ENCODE peak calls at places on chromosome 7, in eight cellular contexts. V is glutamatergic neuron, J is left lung, A is astrocyte, S is fibroblast of lung, T is neural progenitor cell, W is brain microvascular endothelial cell, R is body of pancreas. Z is an unnamed sample.

GRCh38 chr7:99606531-99606930 is 8.5 kb downstream of the TMEM225B start:
- DNase-seq in V (no peak), J (no peak), A (no peak), S (no peak), T (no peak), W (no peak), R (no peak), Z (no peak)

GRCh38 chr7:86913709-86914108 is 145.7 kb downstream of the ELAPOR2 start:
- DNase-seq in V (no peak), J (no peak), A (peak; percentile 53), S (no peak), T (no peak), W (no peak), R (no peak), Z (no peak)

GRCh38 chr7:121026159-121026558 is 37.6 kb downstream of the CPED1 start:
- DNase-seq in V (no peak), J (no peak), A (no peak), S (no peak), T (no peak), W (no peak), R (no peak), Z (no peak)

GRCh38 chr7:22001345-22002004 is 55.8 kb upstream of the CDCA7L start:
- DNase-seq in V (no peak), J (no peak), A (peak; percentile 80), S (peak; percentile 71), T (peak; percentile 51), W (peak; percentile 67), R (no peak), Z (no peak)

GRCh38 chr7:85890244-85890811 is 703.5 kb upstream of the SEMA3D start:
- DNase-seq in V (no peak), J (no peak), A (peak; percentile 9), S (peak; percentile 46), T (peak; percentile 49), W (no peak), R (no peak), Z (no peak)

GRCh38 chr7:113119429-113119828 is 1.1 kb upstream of the SMIM30 start:
- DNase-seq in V (no peak), J (no peak), A (no peak), S (no peak), T (no peak), W (no peak), R (no peak), Z (no peak)

GRCh38 chr7:158266426-158266816 is 321.2 kb downstream of the PTPRN2 start:
- DNase-seq in V (peak; percentile 8), J (peak; percentile 64), A (no peak), S (no peak), T (no peak), W (no peak), R (no peak), Z (no peak)

GRCh38 chr7:92838934-92839333 is 2.6 kb upstream of the CDK6 start:
- DNase-seq in V (no peak), J (no peak), A (no peak), S (no peak), T (no peak), W (no peak), R (no peak), Z (no peak)

GRCh38 chr7:45174966-45175765 is 17.6 kb downstream of the RAMP3 start:
- DNase-seq in V (no peak), J (no peak), A (no peak), S (no peak), T (no peak), W (no peak), R (peak; percentile 2), Z (no peak)

GRCh38 chr7:45176091-45176490 is 18.5 kb downstream of the RAMP3 start:
- DNase-seq in V (no peak), J (no peak), A (no peak), S (no peak), T (no peak), W (no peak), R (no peak), Z (no peak)

GRCh38 chr7:45171946-45172345 is 14.4 kb downstream of the RAMP3 start:
- DNase-seq in V (no peak), J (no peak), A (no peak), S (no peak), T (no peak), W (no peak), R (peak; percentile 2), Z (no peak)

GRCh38 chr7:45174328-45174610 is 16.7 kb downstream of the RAMP3 start:
- DNase-seq in V (no peak), J (no peak), A (no peak), S (no peak), T (no peak), W (no peak), R (peak; percentile 5), Z (no peak)

DNA sequence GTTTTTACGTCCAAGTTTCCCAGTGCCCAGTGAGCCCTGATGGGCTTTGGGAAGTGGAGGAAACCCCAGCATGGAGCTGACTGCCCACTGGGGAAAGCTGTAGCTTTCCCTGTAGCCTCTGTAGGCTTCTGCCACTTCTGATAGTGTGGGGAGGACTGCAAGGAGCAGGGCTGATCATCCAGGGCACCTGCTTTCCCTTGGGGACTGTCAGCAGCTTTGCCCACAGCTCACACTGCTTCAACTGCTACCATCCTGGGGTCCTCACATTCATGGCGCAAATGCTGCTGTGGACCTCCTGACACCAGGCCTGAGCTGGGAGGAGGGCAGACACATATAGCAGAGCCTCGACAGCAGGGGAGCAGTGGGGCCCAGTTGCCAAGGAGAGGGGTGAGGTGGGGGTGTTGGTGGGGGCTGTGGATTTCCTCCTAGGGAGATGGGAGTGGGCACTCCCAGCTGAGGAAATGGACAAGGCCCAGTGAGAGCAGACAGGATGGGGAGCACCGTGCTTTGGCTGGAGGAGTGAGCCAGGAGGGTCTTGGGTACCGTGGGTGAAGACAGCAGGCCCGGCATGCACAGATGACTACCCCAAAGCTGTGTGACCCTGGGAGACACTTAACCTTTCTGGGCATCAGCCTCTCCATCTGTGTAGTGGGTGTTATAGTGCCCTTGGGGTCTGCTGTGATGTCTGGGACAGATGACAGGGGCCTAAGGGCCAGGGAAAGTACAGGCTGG is 16.2 kb downstream of the RAMP3 start:
- DNase-seq in V (no peak), J (no peak), A (no peak), S (no peak), T (no peak), W (no peak), R (peak; percentile 6), Z (no peak)
- TF ChIP-seq CTCF in V (no peak), J (no peak), A (no peak), S (no peak), T (no peak), W (no peak), R (no peak), Z (no peak)

GRCh38 chr7:28807396-28807994 is 150.6 kb downstream of the TRIL start:
- DNase-seq in V (no peak), J (no peak), A (peak; percentile 59), S (no peak), T (no peak), W (peak; percentile 31), R (no peak), Z (no peak)

GRCh38 chr7:28811003-28811402 is 147.1 kb downstream of the TRIL start:
- DNase-seq in V (no peak), J (no peak), A (peak; percentile 14), S (no peak), T (no peak), W (no peak), R (no peak), Z (no peak)

GRCh38 chr7:28806841-28807240 is 151.3 kb downstream of the TRIL start:
- DNase-seq in V (no peak), J (no peak), A (peak; percentile 90), S (peak; percentile 28), T (no peak), W (no peak), R (no peak), Z (no peak)

GRCh38 chr7:28811990-28812389 is 146.1 kb downstream of the TRIL start:
- DNase-seq in V (no peak), J (no peak), A (no peak), S (peak; percentile 62), T (no peak), W (no peak), R (no peak), Z (no peak)

DNA sequence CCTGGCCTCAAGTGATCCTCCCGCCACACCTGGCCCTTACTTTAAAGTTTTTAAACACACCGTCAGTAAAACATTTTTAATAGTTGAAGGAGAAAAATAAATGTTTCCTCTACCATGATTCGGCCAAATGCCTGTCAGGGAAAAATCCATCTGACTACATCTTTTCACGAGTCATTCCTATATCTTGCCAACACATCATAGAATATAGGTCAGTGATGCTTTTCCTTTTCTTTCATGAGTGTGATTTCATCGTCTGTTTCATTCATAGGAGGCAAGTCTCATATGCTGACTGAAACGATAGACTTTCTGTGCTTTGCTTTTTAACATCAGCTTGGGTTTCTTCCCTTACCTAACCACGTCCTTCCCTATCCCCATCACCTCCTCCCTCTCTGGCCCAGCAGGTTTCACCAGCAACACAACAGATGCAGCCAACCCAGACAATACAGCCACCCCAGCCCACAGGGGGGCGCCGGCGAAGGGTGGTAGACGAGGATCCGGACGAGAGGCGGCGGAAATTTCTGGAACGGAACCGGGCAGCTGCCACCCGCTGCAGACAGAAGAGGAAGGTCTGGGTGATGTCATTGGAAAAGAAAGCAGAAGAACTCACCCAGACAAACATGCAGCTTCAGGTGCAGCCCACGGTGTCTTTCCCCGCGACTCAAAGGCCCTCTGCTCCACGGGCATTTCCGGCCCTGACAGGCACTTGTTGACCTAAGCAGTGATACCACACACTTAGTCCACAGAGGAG is 149.2 kb downstream of the TRIL start:
- DNase-seq in V (peak; percentile 19), J (no peak), A (peak; percentile 27), S (peak; percentile 20), T (no peak), W (no peak), R (no peak), Z (no peak)
- TF ChIP-seq CTCF in V (no peak), J (no peak), A (no peak), S (no peak), T (peak; percentile 6), W (peak; percentile 33), R (no peak), Z (no peak)

GRCh38 chr7:30997316-30997715 is 33.6 kb downstream of the GHRHR start:
- DNase-seq in V (no peak), J (no peak), A (peak; percentile 58), S (no peak), T (no peak), W (peak; percentile 27), R (no peak), Z (no peak)

GRCh38 chr7:30996261-30996660 is 32.5 kb downstream of the GHRHR start:
- DNase-seq in V (no peak), J (no peak), A (no peak), S (no peak), T (no peak), W (no peak), R (no peak), Z (no peak)

GRCh38 chr7:30996883-30997282 is 33.1 kb downstream of the GHRHR start:
- DNase-seq in V (no peak), J (no peak), A (no peak), S (no peak), T (no peak), W (no peak), R (no peak), Z (no peak)

GRCh38 chr7:31000161-31000693 is 36.5 kb downstream of the GHRHR start:
- DNase-seq in V (no peak), J (peak; percentile 43), A (no peak), S (no peak), T (no peak), W (no peak), R (no peak), Z (no peak)

GRCh38 chr7:30998180-30998579 is 34.4 kb downstream of the GHRHR start:
- DNase-seq in V (no peak), J (peak; percentile 51), A (no peak), S (no peak), T (no peak), W (no peak), R (no peak), Z (no peak)
- TF ChIP-seq CTCF in V (no peak), J (no peak), A (no peak), S (no peak), T (no peak), W (no peak), R (no peak), Z (no peak)

GRCh38 chr7:139626817-139627216 is 103.3 kb downstream of the CLEC2L start:
- DNase-seq in V (no peak), J (no peak), A (no peak), S (no peak), T (no peak), W (no peak), R (no peak), Z (no peak)

GRCh38 chr7:139630643-139631519 is 107.4 kb downstream of the CLEC2L start:
- DNase-seq in V (no peak), J (no peak), A (no peak), S (no peak), T (no peak), W (no peak), R (no peak), Z (no peak)

GRCh38 chr7:139631520-139632031 is 108.1 kb downstream of the CLEC2L start:
- DNase-seq in V (no peak), J (no peak), A (no peak), S (no peak), T (no peak), W (no peak), R (no peak), Z (no peak)

GRCh38 chr7:139634087-139634486 is 110.6 kb downstream of the CLEC2L start:
- DNase-seq in V (no peak), J (no peak), A (no peak), S (no peak), T (no peak), W (no peak), R (no peak), Z (no peak)

DNA sequence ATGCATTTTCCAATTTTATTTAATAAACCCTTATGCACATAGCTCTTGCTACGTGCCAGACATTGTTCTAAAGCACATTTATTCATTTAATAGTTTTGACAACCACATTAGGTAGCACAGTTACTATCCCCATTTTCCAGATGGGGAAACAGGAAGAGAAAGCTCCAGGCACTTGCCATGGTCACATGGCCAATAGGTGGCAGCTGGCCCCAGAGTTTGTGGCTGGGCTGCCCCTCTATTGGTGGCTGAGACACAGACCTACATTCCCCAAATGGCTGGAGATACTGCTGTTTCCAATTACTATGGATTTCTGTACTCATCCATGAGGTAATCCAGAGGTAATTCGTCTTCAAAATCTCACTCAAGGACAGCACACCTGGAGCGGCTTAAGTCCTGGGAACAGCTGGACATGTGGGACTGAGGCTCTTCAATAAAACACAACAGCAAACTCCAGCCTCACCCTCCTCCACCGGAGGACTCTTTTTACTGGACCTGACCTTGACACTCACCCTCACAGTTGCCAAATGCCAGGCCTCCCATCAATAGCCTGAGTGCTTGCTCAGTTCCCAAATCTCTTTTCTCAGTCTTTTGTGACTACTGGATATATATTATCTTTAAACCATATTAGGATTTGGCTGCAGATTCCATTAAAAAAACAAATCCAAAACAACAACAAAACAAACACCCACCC is 106.1 kb downstream of the CLEC2L start:
- DNase-seq in V (no peak), J (no peak), A (no peak), S (no peak), T (no peak), W (no peak), R (no peak), Z (no peak)
- TF ChIP-seq CTCF in V (no peak), J (no peak), A (no peak), S (no peak), T (peak; percentile 20), W (no peak), R (no peak), Z (no peak)

Z was measured in natural killer cell.